ENCODE peak calls at places on chromosome 21, in four cellular contexts. V is body of pancreas, C is cardiac muscle cell, A is Caco-2. L is an unnamed sample.

GRCh38 chr21:43346551-43346950 is 80.4 kb downstream of the SIK1 start:
- DNase-seq in V (no peak), C (no peak), A (no peak), L (no peak)

GRCh38 chr21:37758997-37759396 is 157.3 kb downstream of the KCNJ6 start:
- DNase-seq in V (peak; percentile 19), C (peak; percentile 64), A (peak; percentile 65), L (peak; percentile 79)

GRCh38 chr21:35346697-35347096 is 297.6 kb upstream of the RUNX1 start:
- DNase-seq in V (no peak), C (no peak), A (no peak), L (no peak)

GRCh38 chr21:19864456-19864855 is 1133.8 kb upstream of the NCAM2 start:
- DNase-seq in V (no peak), C (no peak), A (no peak), L (no peak)

GRCh38 chr21:16323586-16323985 is 593.8 kb downstream of the USP25 start:
- DNase-seq in V (no peak), C (no peak), A (no peak), L (no peak)

GRCh38 chr21:36647279-36648093 is 51.4 kb upstream of the SIM2 start:
- DNase-seq in V (no peak), C (no peak), A (peak; percentile 37), L (peak; percentile 70)

GRCh38 chr21:35239811-35240219 is 190.7 kb upstream of the RUNX1 start:
- DNase-seq in V (no peak), C (no peak), A (no peak), L (no peak)

GRCh38 chr21:43188181-43188580 is 19.4 kb downstream of the CRYAA start:
- DNase-seq in V (no peak), C (no peak), A (no peak), L (no peak)

GRCh38 chr21:35609263-35609662 is 451.1 kb downstream of the SETD4 start:
- DNase-seq in V (no peak), C (no peak), A (no peak), L (no peak)

GRCh38 chr21:29056005-29056404 is 17.4 kb downstream of the CCT8 start:
- DNase-seq in V (no peak), C (no peak), A (no peak), L (no peak)

GRCh38 chr21:36512971-36513370 is 33.0 kb upstream of the CLDN14 start:
- DNase-seq in V (no peak), C (no peak), A (no peak), L (no peak)

GRCh38 chr21:41170442-41170841 is 2.5 kb downstream of the BACE2 start:
- DNase-seq in V (peak; percentile 57), C (peak; percentile 68), A (peak; percentile 64), L (peak; percentile 63)

GRCh38 chr21:17469727-17470126 is 43.1 kb upstream of the CXADR start:
- DNase-seq in V (no peak), C (no peak), A (no peak), L (no peak)

GRCh38 chr21:38228115-38228514 is 28.7 kb upstream of the KCNJ15 start:
- DNase-seq in V (no peak), C (no peak), A (no peak), L (no peak)

GRCh38 chr21:42427809-42428419 is 24.2 kb downstream of the UBASH3A start:
- DNase-seq in V (no peak), C (no peak), A (no peak), L (no peak)

GRCh38 chr21:16578912-16579311 is 849.1 kb downstream of the USP25 start:
- DNase-seq in V (no peak), C (peak; percentile 14), A (no peak), L (no peak)

GRCh38 chr21:38950388-38951094 is 144.8 kb downstream of the ETS2 start:
- DNase-seq in V (no peak), C (no peak), A (peak; percentile 37), L (peak; percentile 77)

GRCh38 chr21:26946744-26947446 is 20.0 kb downstream of the ADAMTS5 start:
- DNase-seq in V (no peak), C (no peak), A (no peak), L (no peak)

GRCh38 chr21:26939532-26940181 is 27.2 kb downstream of the ADAMTS5 start:
- DNase-seq in V (no peak), C (no peak), A (no peak), L (no peak)

GRCh38 chr21:26943916-26944315 is 23.0 kb downstream of the ADAMTS5 start:
- DNase-seq in V (no peak), C (no peak), A (no peak), L (no peak)

GRCh38 chr21:26945916-26946315 is 21.0 kb downstream of the ADAMTS5 start:
- DNase-seq in V (no peak), C (peak; percentile 37), A (no peak), L (no peak)

DNA sequence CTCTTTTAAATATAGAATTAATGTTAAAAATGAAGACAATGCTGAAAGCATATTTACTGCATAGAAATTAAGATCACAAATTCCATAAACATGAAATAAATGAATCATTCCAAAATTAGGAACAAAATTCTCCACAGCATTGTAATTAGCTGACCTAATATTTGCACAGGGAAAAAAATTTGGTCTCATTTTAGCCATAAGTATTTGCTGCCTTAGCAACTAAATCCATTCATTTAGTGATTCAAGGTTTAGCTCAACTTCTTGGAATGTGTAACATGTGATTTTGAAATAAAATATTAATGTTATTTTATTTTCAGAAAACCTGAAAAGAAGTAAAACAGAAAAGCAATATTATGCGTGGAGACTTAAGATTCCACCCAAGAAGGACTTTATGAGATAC is 25.5 kb downstream of the ADAMTS5 start:
- DNase-seq in V (no peak), C (no peak), A (no peak), L (no peak)
- H3K9me3 ChIP-seq in V (no peaks in the 10 kb centered on the region), C (no peaks in the 10 kb centered on the region), A (no peaks in the 10 kb centered on the region), L (no peaks in the 10 kb centered on the region)

GRCh38 chr21:25283720-25284119 is 323.6 kb downstream of the MRPL39 start:
- DNase-seq in V (no peak), C (peak; percentile 52), A (peak; percentile 33), L (peak; percentile 54)
- H3K9me3 ChIP-seq in V (no peaks in the 10 kb centered on the region), C (no peaks in the 10 kb centered on the region), A (no peaks in the 10 kb centered on the region), L (no peaks in the 10 kb centered on the region)

DNA sequence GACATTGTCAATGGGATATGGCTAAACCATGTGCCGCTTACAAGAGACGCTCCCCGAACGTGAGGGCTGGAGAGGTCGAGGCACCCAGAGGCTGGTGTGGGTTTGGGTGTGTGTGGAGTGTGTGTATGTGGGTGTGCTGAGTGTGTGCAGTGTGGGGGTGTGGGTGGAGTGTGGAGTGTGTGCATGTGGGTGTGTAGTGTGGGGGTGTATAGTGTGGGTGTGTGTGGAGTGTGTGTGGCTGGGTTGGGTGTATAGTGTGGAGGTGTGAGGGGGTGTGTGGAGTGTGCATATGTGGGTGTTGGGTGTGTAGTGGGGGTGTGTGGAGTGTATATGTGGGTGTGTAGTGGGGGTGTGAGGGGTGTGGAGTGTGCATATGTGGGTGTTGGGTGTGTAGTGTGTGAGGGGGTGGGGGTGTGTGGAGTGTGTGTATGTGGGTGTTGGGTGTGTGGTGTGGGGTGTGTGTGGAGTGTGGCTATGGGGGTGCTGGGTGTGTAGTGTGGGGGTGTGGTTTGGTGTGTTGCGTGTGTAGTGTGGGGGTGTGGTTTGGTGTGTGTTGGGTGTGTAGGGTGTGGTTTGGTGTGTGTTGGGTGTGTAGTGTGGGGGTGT is 42.2 kb downstream of the SLC19A1 start:
- DNase-seq in V (no peak), C (no peak), A (no peak), L (no peak)
- H3K9me3 ChIP-seq in V (no peaks in the 10 kb centered on the region), C (no peaks in the 10 kb centered on the region), A (no peaks in the 10 kb centered on the region), L (no peaks in the 10 kb centered on the region)

GRCh38 chr21:31473685-31474345 is 129.8 kb upstream of the TIAM1 start:
- DNase-seq in V (no peak), C (no peak), A (no peak), L (no peak)

GRCh38 chr21:31479714-31480113 is 135.7 kb upstream of the TIAM1 start:
- DNase-seq in V (no peak), C (no peak), A (no peak), L (no peak)

GRCh38 chr21:31475223-31475622 is 131.2 kb upstream of the TIAM1 start:
- DNase-seq in V (no peak), C (no peak), A (no peak), L (no peak)

GRCh38 chr21:31479222-31479621 is 135.2 kb upstream of the TIAM1 start:
- DNase-seq in V (no peak), C (no peak), A (no peak), L (no peak)

GRCh38 chr21:31476551-31477120 is 132.6 kb upstream of the TIAM1 start:
- DNase-seq in V (no peak), C (no peak), A (no peak), L (no peak)
- H3K9me3 ChIP-seq in V (no peaks in the 10 kb centered on the region), C (no peaks in the 10 kb centered on the region), A (peaks cover 9% of the 10 kb centered on the region), L (no peaks in the 10 kb centered on the region)

DNA sequence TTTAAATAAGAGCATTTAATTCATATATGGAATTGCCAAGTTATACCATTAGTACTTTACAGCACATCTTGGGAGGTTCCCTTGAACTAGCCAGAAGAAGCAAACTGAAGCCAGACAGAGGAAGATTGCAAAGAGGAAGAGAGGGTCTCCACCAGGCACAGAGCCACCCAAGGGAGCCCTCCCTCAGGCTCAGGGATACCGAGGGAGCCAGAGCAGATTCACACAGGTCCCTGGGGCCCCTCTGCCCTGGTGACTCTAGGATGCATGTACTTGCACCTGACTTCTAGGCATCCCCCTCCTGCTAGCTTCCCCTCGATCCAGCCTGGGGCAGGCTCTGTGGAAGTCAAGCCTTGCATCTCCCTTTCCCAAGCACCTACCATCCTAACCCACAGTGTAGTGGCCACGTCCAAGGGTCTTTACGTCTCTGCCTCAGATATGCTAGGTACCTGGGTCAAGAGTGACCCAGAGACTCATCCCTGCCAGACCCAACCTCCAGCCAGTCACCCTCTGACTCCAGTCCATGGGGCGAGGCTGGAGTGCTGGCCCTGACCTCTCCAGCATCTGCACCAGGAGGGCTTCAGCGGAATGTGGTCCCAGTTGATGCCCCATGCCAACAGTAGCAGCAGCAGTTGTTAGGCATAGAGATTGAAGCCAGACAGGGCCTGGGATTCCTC is 6.4 kb downstream of the IFNAR2 start:
- DNase-seq in V (no peak), C (no peak), A (no peak), L (no peak)
- H3K9me3 ChIP-seq in V (no peaks in the 10 kb centered on the region), C (no peaks in the 10 kb centered on the region), A (no peaks in the 10 kb centered on the region), L (no peaks in the 10 kb centered on the region)

DNA sequence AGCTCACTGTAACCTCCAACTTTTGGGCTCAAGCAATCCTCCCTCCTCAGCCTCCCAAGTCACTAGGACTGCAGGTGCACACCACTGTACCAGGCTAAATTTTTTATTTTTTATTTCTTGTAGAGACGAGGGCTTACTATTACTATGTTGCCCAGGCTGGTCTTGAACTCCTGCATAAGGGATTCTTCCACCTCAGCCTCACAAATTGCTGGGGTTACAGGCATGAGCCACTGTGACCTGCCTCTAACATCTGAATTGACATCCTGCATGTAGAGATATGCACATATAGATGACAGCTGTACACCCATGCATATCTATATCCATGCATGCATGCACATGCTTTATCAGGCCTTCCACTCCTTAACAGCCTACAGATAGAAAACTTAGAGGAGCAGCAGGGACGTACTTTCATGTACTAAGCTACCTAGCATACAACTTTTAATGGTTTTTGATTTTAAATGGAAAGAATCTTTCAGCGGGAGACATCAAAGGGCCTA is 740.9 kb upstream of the TPTE start:
- DNase-seq in V (no peak), C (no peak), A (no peak), L (no peak)
- H3K9me3 ChIP-seq in V (no peaks in the 10 kb centered on the region), C (peaks cover 9% of the 10 kb centered on the region), A (no peaks in the 10 kb centered on the region), L (peaks cover 37% of the 10 kb centered on the region)

GRCh38 chr21:21177353-21177986 is 179.3 kb downstream of the NCAM2 start:
- DNase-seq in V (no peak), C (no peak), A (no peak), L (no peak)

GRCh38 chr21:21182401-21182800 is 184.2 kb downstream of the NCAM2 start:
- DNase-seq in V (no peak), C (no peak), A (no peak), L (no peak)

GRCh38 chr21:21183092-21183491 is 184.9 kb downstream of the NCAM2 start:
- DNase-seq in V (no peak), C (no peak), A (no peak), L (no peak)

GRCh38 chr21:21175798-21176334 is 177.7 kb downstream of the NCAM2 start:
- DNase-seq in V (no peak), C (no peak), A (no peak), L (no peak)

GRCh38 chr21:21179619-21180336 is 181.6 kb downstream of the NCAM2 start:
- DNase-seq in V (no peak), C (no peak), A (no peak), L (no peak)
- H3K9me3 ChIP-seq in V (no peaks in the 10 kb centered on the region), C (no peaks in the 10 kb centered on the region), A (no peaks in the 10 kb centered on the region), L (no peaks in the 10 kb centered on the region)